ENCODE peak calls at places on chromosomes 4 and X, in four cellular contexts. N, K, X and L are unnamed samples.
A peak's percentile ranks its signal among the peaks of the same experiment; 100 is the strongest.

GRCh38 chr4:83751336-83751949 is 215.5 kb downstream of the GPAT3 start:
- DNase-seq in N (no peak), K (no peak), X (no peak), L (no peak)

GRCh38 chr4:84913176-84913575 is 53.3 kb downstream of the WDFY3 start:
- DNase-seq in K (no peak), X (no peak), N (no peak), L (no peak)

GRCh38 chr4:32268949-32269348 is 1548.8 kb downstream of the PCDH7 start:
- DNase-seq in K (no peak), N (no peak), X (no peak), L (no peak)

GRCh38 chrX:10633722-10634121 is 13.3 kb upstream of the MID1 start:
- DNase-seq in K (no peak), X (peak; percentile 4), N (no peak), L (no peak)

GRCh38 chrX:119004920-119005524 is 30.6 kb downstream of the LONRF3 start:
- DNase-seq in N (no peak), X (peak; percentile 48), K (peak; percentile 12), L (peak; percentile 59)

GRCh38 chr4:99859618-99860017 is 34.6 kb downstream of the LAMTOR3 start:
- DNase-seq in X (no peak), N (peak; percentile 32), K (no peak), L (no peak)

GRCh38 chr4:6090936-6091335 is 72.7 kb upstream of the C4orf50 start:
- DNase-seq in N (no peak), K (no peak), X (no peak), L (no peak)

GRCh38 chrX:75151828-75152592 is 4.1 kb downstream of the ABCB7 start:
- DNase-seq in X (no peak), K (no peak), N (no peak), L (no peak)

GRCh38 chr4:115972967-115973366 is 859.5 kb upstream of the NDST4 start:
- DNase-seq in N (no peak), X (no peak), K (no peak), L (no peak)

GRCh38 chr4:102675142-102675541 is 85.6 kb downstream of the MANBA start:
- DNase-seq in K (peak; percentile 11), X (no peak), N (no peak), L (no peak)

GRCh38 chrX:20224814-20225487 is 41.8 kb downstream of the RPS6KA3 start:
- DNase-seq in X (no peak), K (no peak), N (peak; percentile 35), L (no peak)

GRCh38 chr4:56055027-56055976 is 106.6 kb downstream of the CEP135 start:
- DNase-seq in K (no peak), N (no peak), X (no peak), L (no peak)

GRCh38 chrX:151981129-151981528 is 6.7 kb upstream of the GABRE start:
- DNase-seq in K (no peak), N (no peak), X (no peak), L (no peak)

GRCh38 chr4:107600456-107600855 is 119.6 kb downstream of the PAPSS1 start:
- DNase-seq in X (no peak), N (no peak), K (no peak), L (no peak)

GRCh38 chrX:153881281-153881680 is 4.7 kb downstream of the L1CAM start:
- DNase-seq in K (no peak), X (no peak), N (no peak), L (no peak)

GRCh38 chr4:88054909-88055308 is 47.5 kb downstream of the PKD2 start:
- DNase-seq in K (peak; percentile 70), N (no peak), X (peak; percentile 16), L (peak; percentile 20)

GRCh38 chr4:158861766-158862165 is 92.9 kb downstream of the FNIP2 start:
- DNase-seq in X (no peak), N (no peak), K (no peak), L (no peak)

DNA sequence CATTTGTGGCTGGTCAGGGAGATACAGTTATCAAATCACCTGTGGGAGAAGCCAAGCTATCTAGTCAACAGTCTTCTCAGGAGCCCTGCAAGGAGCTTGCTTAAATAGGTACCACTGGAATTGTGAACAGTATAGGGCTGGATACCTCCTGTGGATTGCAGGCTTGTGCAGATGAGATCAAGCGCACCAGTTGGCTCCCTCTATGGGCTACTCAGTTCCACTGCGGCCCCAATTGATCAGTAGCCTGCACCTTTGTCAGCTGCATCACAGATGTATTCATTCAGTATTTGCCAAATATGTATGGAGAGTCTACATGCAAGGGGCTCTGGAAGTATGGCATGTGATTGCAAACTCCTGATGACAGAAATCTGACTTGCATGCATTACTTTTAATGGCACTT is 28.6 kb downstream of the TEX13A start:
- DNase-seq in K (no peak), N (no peak), X (no peak), L (peak; percentile 8)
- TF ChIP-seq FOXM1 in K (no peak), N (no peak), X (no peak), L (no peak)

DNA sequence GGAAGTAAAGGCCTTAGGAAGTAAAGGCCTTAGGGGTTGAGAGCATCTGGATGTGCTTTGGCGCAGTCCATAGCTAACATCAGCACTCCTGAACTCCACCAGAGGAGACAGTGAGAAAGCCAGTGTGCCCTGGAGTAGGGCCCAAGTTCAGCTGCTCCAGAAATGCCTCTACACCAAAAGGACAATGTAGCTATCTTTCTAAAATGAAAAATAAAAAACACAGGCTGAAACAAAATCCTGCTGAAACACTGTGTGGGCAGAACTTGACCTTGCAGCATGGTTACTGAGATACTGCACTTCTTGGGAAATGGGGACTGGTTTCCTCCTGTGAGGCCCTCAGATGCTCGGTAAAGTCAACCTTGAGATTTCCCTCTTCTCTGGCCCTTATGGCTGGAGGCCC is 29.3 kb downstream of the SH3RF1 start:
- DNase-seq in N (no peak), K (no peak), X (no peak), L (no peak)
- TF ChIP-seq CHD2 in N (no peak), K (no peak), X (no peak), L (no peak)

GRCh38 chr4:20026456-20026855 is 225.2 kb upstream of the SLIT2 start:
- DNase-seq in X (no peak), K (no peak), N (no peak), L (no peak)
- TF ChIP-seq FOXM1 in X (no peak), K (no peak), N (no peak), L (no peak)

DNA sequence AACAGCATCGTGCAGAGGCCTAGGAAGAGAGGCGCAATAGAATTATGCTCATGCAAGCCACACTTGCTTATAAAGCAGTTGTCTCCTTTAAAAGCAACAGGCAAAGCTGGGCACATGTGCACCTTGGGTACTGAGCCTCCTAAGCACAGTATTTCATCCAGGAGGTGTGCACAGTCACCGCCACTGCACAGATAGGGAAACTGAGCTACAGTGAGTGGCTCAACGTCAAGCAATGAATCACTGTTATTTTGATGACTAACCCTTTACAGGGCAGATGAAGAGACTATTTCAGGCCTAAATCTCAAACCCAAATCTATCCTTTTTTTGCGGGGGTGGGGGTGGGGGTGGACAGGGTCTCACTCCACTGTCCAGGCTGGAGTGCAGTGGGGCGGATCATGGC is 42.3 kb downstream of the BCOR start:
- DNase-seq in X (no peak), N (no peak), K (no peak), L (no peak)
- TF ChIP-seq CHD2 in X (no peak), N (no peak), K (no peak), L (no peak)

GRCh38 chr4:63589796-63590195 is 819.5 kb downstream of the TECRL start:
- DNase-seq in K (no peak), N (no peak), X (no peak), L (no peak)
- TF ChIP-seq FOXM1 in K (no peak), N (no peak), X (no peak), L (no peak)